ENCODE peak calls at places on chromosomes 16 and 17, in four cellular contexts. U is neural progenitor cell, X is substantia nigra, H is thoracic aorta. K is an unnamed sample.

GRCh38 chr17:40399185-40399584 is 18.5 kb downstream of the TOP2A start:
- DNase-seq in U (peak; percentile 72), X (no peak), H (no peak), K (peak; percentile 23)

GRCh38 chr16:74623214-74623842 is 16.4 kb upstream of the GLG1 start:
- DNase-seq in U (peak; percentile 43), X (no peak), H (no peak), K (peak; percentile 28)

GRCh38 chr17:38967290-38967738 is at the start of gene FBXO47:
- DNase-seq in X (peak; percentile 83), U (peak; percentile 87), H (peak; percentile 83), K (peak; percentile 82)

GRCh38 chr17:21209511-21210175 is 4.3 kb downstream of the TMEM11 start:
- DNase-seq in U (no peak), H (no peak), X (no peak), K (no peak)

GRCh38 chr17:17485420-17485819 is 8.6 kb downstream of the MED9 start:
- DNase-seq in H (no peak), X (no peak), U (no peak), K (no peak)

GRCh38 chr17:49776864-49777263 is 11.6 kb upstream of the KAT7 start:
- DNase-seq in U (no peak), H (no peak), X (no peak), K (no peak)

GRCh38 chr17:4147751-4148310 is 4.8 kb downstream of the CYB5D2 start:
- DNase-seq in H (no peak), U (no peak), X (no peak), K (no peak)

GRCh38 chr16:13111747-13112146 is 210.3 kb downstream of the SHISA9 start:
- DNase-seq in H (no peak), U (no peak), X (no peak), K (no peak)

GRCh38 chr17:49845210-49845782 is 2.6 kb downstream of the TAC4 start:
- DNase-seq in U (no peak), X (no peak), H (peak; percentile 22), K (no peak)

GRCh38 chr17:2755941-2756724 is 6.7 kb upstream of the CCDC92B start:
- DNase-seq in U (peak; percentile 86), H (no peak), X (no peak), K (no peak)

GRCh38 chr16:50326835-50327465 is 41.8 kb downstream of the BRD7 start:
- DNase-seq in X (no peak), H (no peak), U (peak; percentile 68), K (no peak)

GRCh38 chr17:4822835-4823234 is 10.3 kb upstream of the MINK1 start:
- DNase-seq in X (no peak), H (no peak), U (no peak), K (no peak)

GRCh38 chr16:8474576-8474975 is 115.7 kb downstream of the TMEM114 start:
- DNase-seq in U (no peak), H (no peak), X (no peak), K (no peak)

GRCh38 chr16:12412890-12413289 is 390.8 kb downstream of the CPPED1 start:
- DNase-seq in U (no peak), X (no peak), H (no peak), K (no peak)

GRCh38 chr16:71569621-71570020 is 7.3 kb downstream of the TAT start:
- DNase-seq in H (no peak), X (no peak), U (no peak), K (no peak)

GRCh38 chr17:33814852-33815251 is 440.2 kb upstream of the CCL2 start:
- DNase-seq in H (no peak), U (no peak), X (no peak), K (no peak)

GRCh38 chr17:27625856-27626255 is 5.1 kb upstream of the LGALS9 start:
- DNase-seq in H (no peak), U (no peak), X (no peak), K (no peak)

GRCh38 chr16:57471852-57472664 is 9.6 kb downstream of the POLR2C start:
- DNase-seq in X (no peak), U (no peak), H (no peak), K (no peak)

GRCh38 chr17:17857496-17857895 is 20.7 kb upstream of the SREBF1 start:
- DNase-seq in X (no peak), U (no peak), H (no peak), K (no peak)

GRCh38 chr17:49469831-49470568 is 25.1 kb upstream of the NGFR start:
- DNase-seq in H (no peak), U (peak; percentile 85), X (no peak), K (no peak)

GRCh38 chr16:84970447-84971127 is 40.7 kb downstream of the ZDHHC7 start:
- DNase-seq in U (peak; percentile 91), X (peak; percentile 26), H (no peak), K (peak; percentile 72)

GRCh38 chr16:90046971-90047713 is 27.9 kb upstream of the DBNDD1 start:
- DNase-seq in U (peak; percentile 94), H (no peak), X (no peak), K (no peak)

GRCh38 chr17:50565559-50566350 is 5.2 kb downstream of the CACNA1G start:
- DNase-seq in X (no peak), U (peak; percentile 82), H (no peak), K (no peak)

GRCh38 chr17:33647976-33648375 is 354.9 kb upstream of the ASIC2 start:
- DNase-seq in X (no peak), U (peak; percentile 63), H (no peak), K (peak; percentile 30)

GRCh38 chr17:74369221-74369620 is 1.9 kb downstream of the GPR142 start:
- DNase-seq in X (no peak), U (peak; percentile 67), H (no peak), K (no peak)

GRCh38 chr16:83068686-83069085 is 441.9 kb downstream of the CDH13 start:
- DNase-seq in X (no peak), H (no peak), U (no peak), K (no peak)

GRCh38 chr17:58521680-58522079 is 7.2 kb upstream of the MTMR4 start:
- DNase-seq in U (no peak), H (no peak), X (no peak), K (no peak)

GRCh38 chr16:69858196-69859104 is 92.7 kb upstream of the CLEC18A start:
- DNase-seq in X (no peak), U (no peak), H (no peak), K (no peak)

GRCh38 chr16:63689068-63689467 is 1432.8 kb downstream of the CDH11 start:
- DNase-seq in X (no peak), U (no peak), H (no peak), K (no peak)

GRCh38 chr17:64357191-64357981 is 33.3 kb downstream of the PECAM1 start:
- DNase-seq in H (no peak), U (no peak), X (no peak), K (peak; percentile 46)

DNA sequence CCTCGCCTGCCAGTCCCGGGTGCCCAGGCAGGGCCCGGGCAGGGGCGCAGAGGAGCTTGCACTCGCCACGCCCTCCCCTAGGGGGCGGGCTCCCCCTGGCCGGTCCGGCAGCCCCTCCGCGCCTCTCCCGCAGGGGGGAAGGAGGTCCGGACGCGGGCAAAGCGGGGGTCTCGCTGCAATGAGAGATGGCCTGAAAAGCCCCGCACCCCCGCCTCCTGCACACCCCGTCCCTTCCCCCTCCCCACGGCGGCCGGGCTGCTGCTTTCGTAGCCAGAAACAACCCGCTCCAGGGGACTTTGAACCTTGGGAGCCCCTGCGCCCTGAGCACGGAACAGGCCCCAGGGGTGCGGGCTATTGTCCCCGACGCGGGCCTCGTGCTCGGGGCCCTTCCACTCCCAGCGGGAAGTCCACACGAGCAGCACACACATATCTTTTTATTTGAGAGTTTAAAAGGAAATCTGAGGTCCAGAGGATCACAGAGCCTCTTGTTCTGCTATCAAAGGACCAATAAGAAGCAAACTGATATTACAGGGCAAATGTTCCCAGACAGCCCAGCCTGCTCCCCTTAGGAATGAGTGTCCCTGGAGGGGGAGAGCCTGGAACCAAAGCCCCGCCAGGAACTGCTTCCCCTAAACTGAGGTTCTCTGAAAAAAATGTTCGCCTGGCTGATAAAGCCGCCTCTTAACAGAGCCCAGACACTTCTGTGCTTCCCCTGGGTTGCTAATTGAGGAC is 5.8 kb upstream of the CBX4 start:
- DNase-seq in X (no peak), U (peak; percentile 85), H (no peak), K (no peak)
- H3K27ac ChIP-seq in X (peak overlapping the region; percentile 42), U (no peak overlapping the region), H (no peak overlapping the region), K (peak overlapping the region; percentile 18)

GRCh38 chr16:61616088-61616487 is 420.1 kb downstream of the CDH8 start:
- DNase-seq in H (no peak), U (no peak), X (no peak), K (no peak)
- H3K27ac ChIP-seq in H (no peak overlapping the region), U (no peak overlapping the region), X (no peak overlapping the region), K (no peak overlapping the region)

GRCh38 chr17:75959839-75960511 is 19.0 kb downstream of the ACOX1 start:
- DNase-seq in X (no peak), U (no peak), H (no peak), K (no peak)

GRCh38 chr17:75959046-75959838 is 18.4 kb upstream of the FBF1 start:
- DNase-seq in H (no peak), U (peak; percentile 26), X (no peak), K (no peak)
- H3K27ac ChIP-seq in H (no peak overlapping the region), U (no peak overlapping the region), X (no peak overlapping the region), K (no peak overlapping the region)

GRCh38 chr16:4481526-4481925 is 5.3 kb downstream of the HMOX2 start:
- DNase-seq in U (no peak), H (no peak), X (no peak), K (no peak)

GRCh38 chr16:4481965-4482364 is 5.8 kb downstream of the HMOX2 start:
- DNase-seq in U (no peak), H (no peak), X (no peak), K (no peak)

GRCh38 chr16:4474192-4474961 is at the start of gene NMRAL1:
- DNase-seq in U (peak; percentile 90), X (peak; percentile 69), H (peak; percentile 64), K (peak; percentile 89)

GRCh38 chr16:4475880-4476790 is at the start of gene HMOX2:
- DNase-seq in H (peak; percentile 53), X (peak; percentile 89), U (peak; percentile 94), K (peak; percentile 89)

GRCh38 chr16:4477966-4478365 is 1.8 kb downstream of the HMOX2 start:
- DNase-seq in X (no peak), U (peak; percentile 47), H (no peak), K (peak; percentile 74)
- H3K27ac ChIP-seq in X (no peak overlapping the region), U (no peak overlapping the region), H (no peak overlapping the region), K (peak overlapping the region; percentile 86)

GRCh38 chr17:81329279-81329926 is 34.3 kb upstream of the SLC38A10 start:
- DNase-seq in H (no peak), U (peak; percentile 65), X (no peak), K (peak; percentile 98)

GRCh38 chr17:81328489-81328888 is 33.4 kb upstream of the SLC38A10 start:
- DNase-seq in H (no peak), U (no peak), X (no peak), K (no peak)

GRCh38 chr17:81329927-81330883 is 35.1 kb upstream of the SLC38A10 start:
- DNase-seq in U (peak; percentile 56), X (no peak), H (no peak), K (peak; percentile 48)

GRCh38 chr17:81330884-81331245 is 35.8 kb upstream of the SLC38A10 start:
- DNase-seq in H (no peak), U (no peak), X (no peak), K (no peak)

GRCh38 chr17:81328925-81329278 is 33.8 kb upstream of the SLC38A10 start:
- DNase-seq in U (no peak), X (no peak), H (no peak), K (peak; percentile 48)
- H3K27ac ChIP-seq in U (no peak overlapping the region), X (no peak overlapping the region), H (no peak overlapping the region), K (peak overlapping the region; percentile 99)

GRCh38 chr16:27236635-27237228 is 31.8 kb downstream of the NSMCE1 start:
- DNase-seq in H (no peak), U (peak; percentile 65), X (no peak), K (no peak)
- H3K27ac ChIP-seq in H (peak overlapping the region; percentile 14), U (no peak overlapping the region), X (peak overlapping the region; percentile 59), K (peak overlapping the region; percentile 34)